ENCODE peak calls at places on chromosomes 6 and 20, in seven cellular contexts. T is endodermal cell, N is OCI-LY7, J is ovary, P is cardiac muscle cell, X is upper lobe of left lung, H is lower lobe of right lung. G is an unnamed sample. For H3K4me1, the result is how much of the 10 kb centered on the place peaks cover.

GRCh38 chr20:39133205-39133604 is 171.1 kb downstream of the DHX35 start:
- DNase-seq in T (no peak), N (no peak), J (no peak), P (no peak), X (no peak), H (no peak), G (no peak)

GRCh38 chr20:45933231-45934045 is 1.0 kb upstream of the PCIF1 start:
- DNase-seq in T (peak), N (peak), J (peak), P (peak), X (peak), H (peak), G (peak)

GRCh38 chr6:32196682-32197616 is 4.5 kb upstream of the GPSM3 start:
- DNase-seq in T (no peak), N (no peak), J (peak), P (no peak), X (no peak), H (no peak), G (no peak)

GRCh38 chr6:132166670-132167069 is 215.5 kb upstream of the CCN2 start:
- DNase-seq in T (no peak), N (no peak), J (no peak), P (no peak), X (no peak), H (no peak), G (no peak)

GRCh38 chr6:138971601-138972000 is 16.5 kb downstream of the REPS1 start:
- DNase-seq in T (peak), N (no peak), J (no peak), P (no peak), X (no peak), H (no peak), G (peak)

GRCh38 chr6:99121748-99122147 is 174.0 kb upstream of the FBXL4 start:
- DNase-seq in T (no peak), N (no peak), J (no peak), P (no peak), X (no peak), H (no peak), G (no peak)

GRCh38 chr6:125546827-125547226 is 202.6 kb upstream of the HEY2 start:
- DNase-seq in T (peak), N (no peak), J (no peak), P (no peak), X (no peak), H (no peak), G (no peak)

GRCh38 chr6:87274660-87275273 is 47.6 kb upstream of the SMIM8 start:
- DNase-seq in T (no peak), N (no peak), J (no peak), P (no peak), X (no peak), H (no peak), G (no peak)

GRCh38 chr20:49303211-49303610 is 25.4 kb upstream of the ZNFX1 start:
- DNase-seq in T (no peak), N (no peak), J (no peak), P (no peak), X (no peak), H (no peak), G (no peak)

GRCh38 chr6:117280922-117281321 is 15.6 kb downstream of the VGLL2 start:
- DNase-seq in T (peak), N (no peak), J (no peak), P (no peak), X (no peak), H (no peak), G (peak)

GRCh38 chr20:63309261-63310071 is 16.5 kb downstream of the COL20A1 start:
- DNase-seq in T (peak), N (peak), J (peak), P (peak), X (no peak), H (no peak), G (peak)

GRCh38 chr6:133040025-133040838 is 200.9 kb upstream of the EYA4 start:
- DNase-seq in T (peak), N (peak), J (no peak), P (peak), X (no peak), H (no peak), G (peak)

GRCh38 chr20:17938889-17939619 is 29.5 kb downstream of the SNX5 start:
- DNase-seq in T (peak), N (peak), J (peak), P (peak), X (peak), H (peak), G (peak)

GRCh38 chr20:45316150-45317080 is 8.3 kb upstream of the MATN4 start:
- DNase-seq in T (no peak), N (no peak), J (no peak), P (no peak), X (no peak), H (no peak), G (no peak)

GRCh38 chr20:35700625-35701148 is 1.5 kb downstream of the ROMO1 start:
- DNase-seq in T (peak), N (no peak), J (no peak), P (no peak), X (no peak), H (no peak), G (no peak)

GRCh38 chr20:11193241-11193640 is 519.4 kb upstream of the JAG1 start:
- DNase-seq in T (no peak), N (no peak), J (no peak), P (no peak), X (no peak), H (no peak), G (no peak)

GRCh38 chr20:62737971-62738881 is 29.6 kb downstream of the NTSR1 start:
- DNase-seq in T (no peak), N (no peak), J (peak), P (no peak), X (peak), H (peak), G (peak)

GRCh38 chr20:63344151-63344470 is 17.0 kb downstream of the CHRNA4 start:
- DNase-seq in T (no peak), N (no peak), J (no peak), P (no peak), X (no peak), H (no peak), G (no peak)

GRCh38 chr20:62561948-62562347 is 80.4 kb upstream of the SLCO4A1 start:
- DNase-seq in T (no peak), N (no peak), J (no peak), P (no peak), X (no peak), H (no peak), G (no peak)

GRCh38 chr6:10431423-10432164 is 16.7 kb upstream of the TFAP2A start:
- DNase-seq in T (no peak), N (no peak), J (no peak), P (no peak), X (no peak), H (no peak), G (no peak)

GRCh38 chr6:93293399-93294271 is 125.7 kb downstream of the EPHA7 start:
- DNase-seq in T (no peak), N (no peak), J (no peak), P (no peak), X (no peak), H (no peak), G (no peak)

GRCh38 chr6:45970326-45970725 is 45.3 kb downstream of the CLIC5 start:
- DNase-seq in T (no peak), N (peak), J (no peak), P (no peak), X (no peak), H (no peak), G (no peak)

GRCh38 chr6:142679907-142680306 is 265.1 kb downstream of the HIVEP2 start:
- DNase-seq in T (no peak), N (no peak), J (no peak), P (no peak), X (no peak), H (no peak), G (no peak)

GRCh38 chr20:17794400-17794799 is 94.6 kb downstream of the BANF2 start:
- DNase-seq in T (no peak), N (no peak), J (no peak), P (no peak), X (no peak), H (no peak), G (no peak)

GRCh38 chr20:50689864-50690263 is 1.5 kb downstream of the RIPOR3 start:
- DNase-seq in T (no peak), N (no peak), J (no peak), P (no peak), X (peak), H (no peak), G (peak)

GRCh38 chr6:45423111-45423900 is 45.6 kb upstream of the SUPT3H start:
- DNase-seq in T (peak), N (no peak), J (peak), P (peak), X (peak), H (peak), G (no peak)

GRCh38 chr20:44633187-44633851 is 18.2 kb downstream of the ADA start:
- DNase-seq in T (no peak), N (no peak), J (no peak), P (no peak), X (no peak), H (no peak), G (no peak)

GRCh38 chr6:20069130-20069529 is 143.1 kb downstream of the MBOAT1 start:
- DNase-seq in T (no peak), N (no peak), J (no peak), P (no peak), X (no peak), H (no peak), G (peak)

GRCh38 chr20:54085910-54086309 is 15.5 kb upstream of the BCAS1 start:
- DNase-seq in T (no peak), N (no peak), J (no peak), P (no peak), X (no peak), H (no peak), G (no peak)

GRCh38 chr6:72390548-72390947 is 231.3 kb upstream of the KCNQ5 start:
- DNase-seq in T (no peak), N (no peak), J (no peak), P (peak), X (no peak), H (no peak), G (no peak)

GRCh38 chr6:72382602-72383529 is 239.0 kb upstream of the KCNQ5 start:
- DNase-seq in T (no peak), N (peak), J (no peak), P (no peak), X (no peak), H (no peak), G (no peak)

DNA sequence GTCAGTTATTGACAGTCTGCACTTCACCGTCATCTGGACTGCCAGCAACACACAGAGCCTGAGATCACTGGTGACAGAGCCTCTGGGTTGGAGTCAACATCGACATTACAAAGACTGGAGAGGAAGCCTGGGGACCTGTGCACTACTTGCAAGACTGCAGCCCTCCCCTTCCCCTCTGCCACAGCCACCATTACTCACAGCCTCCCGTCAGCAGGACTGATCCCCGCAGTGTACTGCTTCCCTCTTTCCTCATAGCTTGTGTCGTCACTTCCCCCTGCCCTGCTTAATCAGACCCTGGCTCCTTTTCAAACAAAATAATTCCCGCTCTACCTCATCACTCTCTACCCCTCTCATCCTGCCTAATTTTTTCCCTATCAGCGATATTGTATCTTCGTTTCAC is 235.5 kb upstream of the KCNQ5 start:
- DNase-seq in T (no peak), N (no peak), J (no peak), P (no peak), X (no peak), H (no peak), G (no peak)
- H3K4me3 ChIP-seq in T (no peak), N (no peak), J (no peak), P (no peak), X (no peak), H (no peak), G (no peak)

DNA sequence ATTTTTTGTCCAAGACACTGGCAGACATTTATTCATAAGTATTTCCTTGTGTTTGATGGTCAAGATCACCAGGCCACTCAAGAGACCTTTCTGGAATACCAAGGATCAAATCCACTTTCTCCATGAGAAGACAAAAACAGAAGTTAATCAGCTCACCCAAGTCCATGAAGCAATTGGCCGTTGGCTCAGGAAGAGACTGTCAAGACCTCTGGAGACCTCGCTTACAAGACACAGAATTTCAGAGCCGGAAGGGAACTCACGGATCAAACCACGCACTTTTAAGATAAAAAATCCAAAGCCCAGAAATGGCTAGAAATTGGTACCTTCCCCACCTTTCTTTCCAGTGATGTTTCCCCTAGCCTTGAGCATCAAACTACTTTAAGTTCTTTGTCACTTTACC is 3.3 kb downstream of the TRERF1 start:
- DNase-seq in T (no peak), N (no peak), J (no peak), P (no peak), X (no peak), H (no peak), G (no peak)
- H3K4me1 ChIP-seq in T (under half), N (under half), J (under half), P (under half), X (under half), H (under half), G (under half)

DNA sequence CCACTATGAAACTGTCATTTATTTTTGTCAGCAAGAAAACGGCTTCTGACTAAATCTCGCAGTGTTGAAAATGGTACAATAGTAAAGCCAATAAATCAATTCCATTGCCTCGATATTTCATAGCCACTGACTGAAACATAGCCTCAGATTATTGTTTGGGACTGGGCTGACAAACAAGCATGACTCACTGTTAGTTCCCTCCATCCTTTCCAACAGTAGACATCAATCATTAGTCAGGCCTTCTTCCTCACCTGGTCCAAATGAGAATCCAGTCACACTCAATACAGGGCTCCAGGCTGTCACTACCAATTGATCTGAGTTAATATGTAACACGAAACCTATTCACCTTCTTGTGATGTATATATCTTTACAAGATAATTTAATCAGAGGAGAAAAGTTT is 66.1 kb downstream of the ADGRB3 start:
- DNase-seq in T (no peak), N (no peak), J (no peak), P (no peak), X (no peak), H (no peak), G (no peak)
- TF ChIP-seq CTCF in T (no peak), N (no peak), J (no peak), P (no peak), X (no peak), H (no peak), G (no peak)

GRCh38 chr20:34312544-34313217 is 9.5 kb upstream of the AHCY start:
- DNase-seq in T (peak), N (peak), J (peak), P (peak), X (peak), H (peak), G (peak)
- H3K4me3 ChIP-seq in T (peak), N (no peak), J (no peak), P (no peak), X (no peak), H (peak), G (peak)

DNA sequence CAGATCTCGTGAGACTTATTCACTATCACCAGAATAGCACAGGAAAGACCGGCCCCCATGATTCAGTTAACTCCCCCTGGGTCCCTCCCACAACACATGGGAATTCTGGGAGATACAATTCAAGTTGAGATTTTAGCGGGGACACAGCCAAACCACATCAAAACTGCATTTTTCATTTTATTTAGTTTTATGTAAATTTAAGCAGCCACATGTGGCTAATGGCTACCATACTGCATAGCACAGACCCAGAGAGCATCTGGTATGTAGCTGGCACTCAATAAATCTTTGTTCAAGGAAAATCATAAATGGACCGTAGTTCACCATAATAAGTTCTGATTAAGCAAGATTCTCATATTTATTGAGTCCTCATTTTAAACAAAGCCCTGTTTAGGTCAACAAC is 15.3 kb downstream of the GFOD1 start:
- DNase-seq in T (no peak), N (no peak), J (no peak), P (no peak), X (no peak), H (no peak), G (no peak)
- H3K4me1 ChIP-seq in T (under half), N (under half), J (under half), P (under half), X (under half), H (under half), G (under half)